ENCODE peak calls at places on chromosomes 13 and 19, in nine cellular contexts. R, W, C, N, G, S, H, X and D are unnamed samples.

GRCh38 chr13:113816248-113816924 is 47.5 kb downstream of the GAS6 start:
- DNase-seq in R (no peak), W (no peak), C (no peak), N (no peak), G (no peak), S (no peak), H (no peak), X (no peak), D (no peak)

GRCh38 chr13:40589285-40590109 is 76.9 kb downstream of the FOXO1 start:
- DNase-seq in R (peak; percentile 45), W (no peak), C (no peak), N (no peak), G (no peak), S (no peak), H (peak; percentile 68), X (no peak), D (peak; percentile 49)

GRCh38 chr19:15432018-15432494 is 13.3 kb upstream of the AKAP8L start:
- DNase-seq in R (no peak), W (no peak), C (no peak), N (peak; percentile 56), G (no peak), S (no peak), H (no peak), X (no peak), D (no peak)

GRCh38 chr13:40389081-40389641 is 277.3 kb downstream of the FOXO1 start:
- DNase-seq in R (no peak), W (no peak), C (no peak), N (no peak), G (no peak), S (no peak), H (no peak), X (peak; percentile 35), D (no peak)

GRCh38 chr19:16367269-16367683 is 42.6 kb downstream of the KLF2 start:
- DNase-seq in R (no peak), W (no peak), C (no peak), N (no peak), G (no peak), S (no peak), H (no peak), X (no peak), D (no peak)

GRCh38 chr19:13098291-13099072 is 4.2 kb downstream of the LYL1 start:
- DNase-seq in R (no peak), W (no peak), C (no peak), N (no peak), G (no peak), S (no peak), H (peak; percentile 72), X (no peak), D (no peak)

GRCh38 chr19:18596752-18597157 is 8.2 kb downstream of the REX1BD start:
- DNase-seq in R (no peak), W (peak; percentile 68), C (no peak), N (no peak), G (no peak), S (no peak), H (peak; percentile 17), X (no peak), D (peak; percentile 79)

GRCh38 chr13:62176051-62176450 is 760.4 kb upstream of the PCDH20 start:
- DNase-seq in R (no peak), W (no peak), C (no peak), N (no peak), G (no peak), S (no peak), H (no peak), X (no peak), D (no peak)

GRCh38 chr13:27226991-27227390 is 24.4 kb upstream of the RPL21 start:
- DNase-seq in R (no peak), W (no peak), C (no peak), N (no peak), G (no peak), S (no peak), H (no peak), X (no peak), D (no peak)

GRCh38 chr13:49859568-49859967 is 67.1 kb upstream of the KPNA3 start:
- DNase-seq in R (no peak), W (no peak), C (no peak), N (no peak), G (no peak), S (no peak), H (peak; percentile 97), X (no peak), D (no peak)

GRCh38 chr13:29654807-29655547 is 59.5 kb upstream of the SLC7A1 start:
- DNase-seq in R (no peak), W (no peak), C (no peak), N (no peak), G (no peak), S (no peak), H (peak; percentile 96), X (no peak), D (no peak)

GRCh38 chr13:102773441-102774209 is at the start of gene TEX30:
- DNase-seq in R (peak; percentile 62), W (peak; percentile 87), C (peak; percentile 75), N (peak; percentile 97), G (peak; percentile 36), S (peak; percentile 86), H (peak; percentile 88), X (peak; percentile 74), D (peak; percentile 56)

GRCh38 chr19:42191855-42192254 is 25.6 kb downstream of the DEDD2 start:
- DNase-seq in R (peak; percentile 57), W (no peak), C (no peak), N (no peak), G (peak; percentile 81), S (no peak), H (peak; percentile 56), X (peak; percentile 35), D (no peak)

GRCh38 chr13:41995946-41996345 is 35.0 kb upstream of the VWA8 start:
- DNase-seq in R (no peak), W (no peak), C (no peak), N (no peak), G (no peak), S (no peak), H (peak; percentile 26), X (no peak), D (no peak)

GRCh38 chr19:50629194-50629593 is 10.5 kb downstream of the SYT3 start:
- DNase-seq in R (no peak), W (no peak), C (no peak), N (peak; percentile 25), G (no peak), S (no peak), H (no peak), X (no peak), D (no peak)

GRCh38 chr19:31356587-31357314 is 7.5 kb upstream of the TSHZ3 start:
- DNase-seq in R (no peak), W (peak; percentile 46), C (no peak), N (no peak), G (no peak), S (no peak), H (no peak), X (peak; percentile 65), D (no peak)

GRCh38 chr19:388691-389090 is 20.3 kb downstream of the C2CD4C start:
- DNase-seq in R (no peak), W (no peak), C (no peak), N (no peak), G (no peak), S (no peak), H (no peak), X (no peak), D (no peak)

GRCh38 chr13:40388617-40389016 is 277.8 kb downstream of the FOXO1 start:
- DNase-seq in R (no peak), W (no peak), C (no peak), N (no peak), G (no peak), S (no peak), H (peak; percentile 92), X (peak; percentile 60), D (no peak)

GRCh38 chr13:67588607-67589006 is 358.5 kb upstream of the PCDH9 start:
- DNase-seq in R (no peak), W (no peak), C (no peak), N (no peak), G (no peak), S (no peak), H (no peak), X (no peak), D (no peak)

GRCh38 chr19:21023901-21024300 is 3.4 kb downstream of the ZNF430 start:
- DNase-seq in R (no peak), W (no peak), C (no peak), N (no peak), G (no peak), S (no peak), H (peak; percentile 57), X (no peak), D (no peak)

GRCh38 chr13:96460571-96460970 is 370.7 kb downstream of the HS6ST3 start:
- DNase-seq in R (no peak), W (no peak), C (no peak), N (no peak), G (peak; percentile 11), S (peak; percentile 15), H (no peak), X (no peak), D (no peak)

GRCh38 chr19:39544201-39544903 is 4.4 kb upstream of the EID2 start:
- DNase-seq in R (no peak), W (no peak), C (no peak), N (no peak), G (no peak), S (no peak), H (peak; percentile 60), X (no peak), D (no peak)

GRCh38 chr13:110811751-110812110 is 98.2 kb downstream of the ING1 start:
- DNase-seq in R (no peak), W (no peak), C (no peak), N (no peak), G (no peak), S (no peak), H (no peak), X (no peak), D (no peak)

GRCh38 chr19:57888494-57889231 is at the start of gene ZNF814:
- DNase-seq in R (peak; percentile 82), W (peak; percentile 90), C (peak; percentile 86), N (peak; percentile 83), G (peak; percentile 8), S (no peak), H (peak; percentile 58), X (peak; percentile 77), D (peak; percentile 92)

GRCh38 chr13:81609335-81609734 is 1268.4 kb upstream of the SPRY2 start:
- DNase-seq in R (no peak), W (no peak), C (no peak), N (no peak), G (no peak), S (no peak), H (no peak), X (no peak), D (no peak)